ENCODE peak calls at places on chromosomes 11 and 22, in seven cellular contexts. I is HCT116, J is Panc1, M is GM12878, W is GM23338, Z is HepG2, A is K562. V is an unnamed sample. For H3K4me1, the result is how much of the 10 kb centered on the place peaks cover.

GRCh38 chr11:36002196-36002595 is 58.3 kb downstream of the LDLRAD3 start:
- ATAC-seq in M (no peak), I (no peak), J (no peak), Z (no peak), W (peak), A (no peak), V (no peak)

GRCh38 chr11:74923125-74923524 is 25.8 kb downstream of the XRRA1 start:
- ATAC-seq in J (no peak), W (no peak), M (no peak), I (no peak), A (no peak), Z (no peak), V (no peak)

GRCh38 chr11:63518548-63518947 is 12.7 kb downstream of the LGALS12 start:
- ATAC-seq in W (no peak), J (no peak), M (no peak), I (no peak), Z (no peak), A (peak), V (no peak)

GRCh38 chr11:69448471-69449284 is 32.8 kb upstream of the LINC01488 start:
- ATAC-seq in W (no peak), Z (no peak), I (no peak), M (no peak), J (no peak), A (no peak), V (no peak)

GRCh38 chr22:29040385-29041275 is 21.0 kb downstream of the C22orf31 start:
- ATAC-seq in A (peak), Z (peak), W (peak), I (peak), M (peak), J (peak), V (peak)

GRCh38 chr22:18985761-18986160 is 49.7 kb upstream of the PRODH start:
- ATAC-seq in Z (no peak), W (no peak), J (no peak), I (no peak), A (no peak), M (no peak), V (no peak)

GRCh38 chr22:22196018-22196533 is 48.5 kb upstream of the VPREB1 start:
- ATAC-seq in W (no peak), J (no peak), M (peak), Z (no peak), A (no peak), I (no peak), V (no peak)

GRCh38 chr11:112265659-112266409 is 5.2 kb upstream of the PLET1 start:
- ATAC-seq in Z (no peak), W (no peak), A (no peak), J (no peak), M (no peak), I (no peak), V (no peak)

GRCh38 chr11:62435741-62436485 is 17.1 kb downstream of the SCGB1A1 start:
- ATAC-seq in W (no peak), J (no peak), Z (peak), M (peak), I (no peak), A (peak), V (no peak)

GRCh38 chr22:35085621-35086020 is 19.7 kb downstream of the ISX start:
- ATAC-seq in A (no peak), M (no peak), Z (no peak), W (no peak), I (no peak), J (no peak), V (no peak)

GRCh38 chr11:115409691-115410220 is 94.5 kb downstream of the CADM1 start:
- ATAC-seq in M (no peak), J (no peak), W (peak), I (no peak), A (no peak), Z (peak), V (no peak)

GRCh38 chr11:64762277-64762915 is 2.6 kb upstream of the PYGM start:
- ATAC-seq in Z (no peak), I (peak), A (peak), W (peak), J (peak), M (peak), V (no peak)

GRCh38 chr11:125075900-125076317 is 12.8 kb downstream of the SLC37A2 start:
- ATAC-seq in J (no peak), M (no peak), I (no peak), W (peak), A (peak), Z (no peak), V (no peak)

GRCh38 chr11:40202569-40202968 is 1256.9 kb downstream of the LRRC4C start:
- ATAC-seq in M (no peak), Z (no peak), I (no peak), W (peak), J (no peak), A (no peak), V (no peak)

GRCh38 chr11:111531687-111532364 is 8.7 kb upstream of the LAYN start:
- ATAC-seq in I (peak), W (peak), J (peak), M (peak), A (peak), Z (no peak), V (no peak)

GRCh38 chr22:23282089-23282501 is 101.8 kb downstream of the BCR start:
- ATAC-seq in Z (no peak), M (no peak), J (peak), A (no peak), I (peak), W (no peak), V (peak)

GRCh38 chr11:112163875-112164521 is at the start of gene IL18:
- ATAC-seq in M (no peak), Z (no peak), J (peak), W (peak), A (peak), I (peak), V (peak)

GRCh38 chr11:113465786-113466185 is 9.4 kb downstream of the DRD2 start:
- ATAC-seq in I (no peak), W (no peak), M (no peak), A (no peak), J (no peak), Z (no peak), V (no peak)

GRCh38 chr11:77634724-77635123 is 2.9 kb downstream of the CLNS1A start:
- ATAC-seq in I (no peak), Z (no peak), W (no peak), M (no peak), J (no peak), A (peak), V (no peak)

GRCh38 chr11:27437824-27438594 is 34.6 kb downstream of the LGR4 start:
- ATAC-seq in Z (peak), J (peak), I (no peak), A (peak), M (no peak), W (no peak), V (no peak)

GRCh38 chr11:45423475-45424081 is 137.4 kb upstream of the SYT13 start:
- ATAC-seq in W (no peak), I (no peak), J (no peak), M (no peak), A (no peak), Z (no peak), V (no peak)

GRCh38 chr22:48021946-48022345 is 1259.5 kb downstream of the TBC1D22A start:
- ATAC-seq in I (no peak), Z (no peak), M (no peak), J (no peak), A (no peak), W (no peak), V (no peak)

GRCh38 chr11:10326080-10326964 is 21.4 kb downstream of the ADM start:
- ATAC-seq in I (peak), M (no peak), J (no peak), A (no peak), W (no peak), Z (peak), V (peak)

GRCh38 chr11:19691815-19692214 is 20.8 kb upstream of the NAV2 start:
- ATAC-seq in A (no peak), M (no peak), I (no peak), Z (no peak), W (no peak), J (no peak), V (no peak)

GRCh38 chr11:78310500-78310909 is 107.1 kb downstream of the GAB2 start:
- ATAC-seq in M (peak), J (no peak), W (no peak), A (no peak), Z (peak), I (no peak), V (peak)

GRCh38 chr22:17795661-17796548 is 21.6 kb upstream of the BID start:
- ATAC-seq in Z (no peak), A (no peak), I (no peak), M (peak), W (no peak), J (no peak), V (no peak)

GRCh38 chr11:67439321-67440228 is 2.1 kb upstream of the PTPRCAP start:
- ATAC-seq in M (no peak), J (peak), I (peak), Z (peak), W (peak), A (no peak), V (no peak)

GRCh38 chr11:133934599-133935550 is 21.9 kb downstream of the IGSF9B start:
- ATAC-seq in A (peak), M (no peak), Z (peak), J (no peak), W (no peak), I (peak), V (peak)

GRCh38 chr11:6855971-6856542 is 6.8 kb upstream of the OR10A2 start:
- ATAC-seq in J (peak), W (no peak), A (no peak), M (peak), I (peak), Z (no peak), V (no peak)

GRCh38 chr11:63445720-63446119 is 45.2 kb downstream of the PLAAT5 start:
- ATAC-seq in J (no peak), Z (no peak), W (no peak), I (no peak), A (no peak), M (no peak), V (no peak)

GRCh38 chr11:14253878-14254277 is 105.1 kb downstream of the RRAS2 start:
- ATAC-seq in M (no peak), I (no peak), Z (no peak), A (no peak), W (no peak), J (no peak), V (peak)

GRCh38 chr22:46728470-46728869 is 9.6 kb downstream of the CERK start:
- ATAC-seq in M (no peak), A (no peak), J (no peak), W (no peak), Z (no peak), I (no peak), V (no peak)

GRCh38 chr22:37140686-37141323 is 8.9 kb downstream of the IL2RB start:
- ATAC-seq in J (no peak), W (no peak), Z (no peak), A (no peak), I (no peak), M (no peak), V (no peak)

GRCh38 chr22:43889366-43890253 is 2.2 kb downstream of the PNPLA5 start:
- ATAC-seq in A (no peak), I (no peak), M (no peak), W (no peak), Z (no peak), J (peak), V (no peak)
- TF ChIP-seq CTCF in A (peak), I (peak), M (no peak), W (no peak), Z (peak), J (no peak), V (no peak)

GRCh38 chr11:94753630-94754029 is 14.5 kb upstream of the AMOTL1 start:
- ATAC-seq in Z (no peak), W (no peak), I (no peak), M (no peak), A (no peak), J (no peak), V (no peak)

GRCh38 chr11:94750319-94751215 is 17.6 kb upstream of the AMOTL1 start:
- ATAC-seq in M (no peak), Z (no peak), W (no peak), A (peak), I (no peak), J (no peak), V (peak)

GRCh38 chr11:94749367-94749766 is 18.8 kb upstream of the AMOTL1 start:
- ATAC-seq in M (no peak), I (no peak), J (no peak), A (no peak), W (no peak), Z (no peak), V (no peak)

GRCh38 chr11:94751806-94752205 is 16.4 kb upstream of the AMOTL1 start:
- ATAC-seq in M (no peak), Z (no peak), W (no peak), I (no peak), A (no peak), J (no peak), V (no peak)

DNA sequence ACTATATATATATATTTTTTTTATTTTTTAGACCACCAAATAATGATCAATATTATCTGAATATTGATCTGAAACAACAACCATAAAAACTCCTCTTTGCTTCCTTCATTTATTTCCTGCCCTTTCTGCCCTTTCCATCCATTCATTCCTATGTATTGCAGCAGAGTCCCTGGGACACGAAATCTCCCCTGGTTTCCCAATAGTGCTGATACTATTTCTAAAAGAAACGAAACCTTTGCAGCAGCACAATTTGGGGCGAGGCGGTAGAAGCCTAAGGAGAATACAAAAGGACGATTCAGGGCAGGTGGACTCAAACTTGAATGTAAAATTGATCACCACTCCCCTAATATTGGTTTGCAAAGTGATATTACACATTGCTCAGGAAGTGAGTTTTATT is 16.9 kb upstream of the AMOTL1 start:
- ATAC-seq in J (no peak), W (no peak), M (no peak), A (no peak), I (no peak), Z (no peak), V (peak)
- H3K4me1 ChIP-seq in J (under half), W (under half), M (under half), A (under half), I (under half), Z (under half), V (half or more)

GRCh38 chr11:980438-981365 is 55.0 kb downstream of the AP2A2 start:
- ATAC-seq in Z (peak), W (no peak), A (peak), I (no peak), M (no peak), J (no peak), V (no peak)
- TF ChIP-seq POLR2AphosphoS5 in Z (no peak), W (no peak), A (no peak), I (no peak), M (no peak), J (no peak), V (no peak)

DNA sequence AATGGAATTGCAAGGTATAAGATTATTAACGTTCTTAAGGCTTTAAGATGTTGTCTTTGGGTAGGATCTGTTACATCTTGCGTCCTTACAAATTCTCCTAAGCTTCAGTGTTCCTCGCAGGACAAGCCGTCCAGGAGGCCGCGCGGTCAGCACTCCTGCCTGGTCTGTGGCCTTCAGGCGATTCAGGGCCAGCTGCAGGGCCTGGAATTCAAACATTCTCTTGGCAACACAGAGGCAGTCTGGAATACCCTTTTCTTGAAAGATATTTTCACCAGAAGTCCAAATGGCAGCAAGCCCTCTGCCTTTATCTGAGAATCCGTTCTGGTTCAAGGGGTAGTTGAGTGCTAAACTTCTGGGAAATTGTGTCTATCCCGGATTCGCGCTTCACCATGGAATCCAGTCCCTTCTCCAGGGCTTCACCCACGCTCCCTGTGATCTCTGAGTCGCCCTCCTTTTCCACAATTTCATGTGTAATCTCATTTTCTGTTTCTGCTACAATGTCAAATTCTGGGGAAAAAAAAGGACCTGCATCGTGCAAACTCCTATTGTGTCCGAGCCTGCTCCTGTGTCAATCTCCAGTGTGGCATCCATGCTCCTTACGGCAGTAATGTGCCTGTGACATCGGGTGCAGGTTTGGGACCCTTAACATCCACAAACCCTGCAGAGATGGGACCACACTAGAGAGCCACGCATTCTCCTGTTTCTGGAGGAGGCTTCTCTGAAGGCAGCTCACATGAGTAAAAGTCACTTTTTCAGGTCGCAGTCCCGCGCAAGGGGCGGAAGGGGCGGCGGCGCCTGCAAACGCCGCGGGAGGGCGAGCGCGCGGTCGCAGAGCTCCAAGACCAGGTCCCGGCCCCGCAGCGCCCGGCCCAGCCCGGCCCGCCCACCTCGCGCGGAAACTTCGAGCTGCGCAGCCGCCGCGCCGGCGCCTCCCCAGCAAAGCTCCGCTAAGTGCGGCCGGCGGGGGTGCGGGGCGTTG is 25.3 kb upstream of the SORL1 start:
- ATAC-seq in Z (peak), W (peak), M (peak), J (peak), A (peak), I (peak), V (peak)
- TF ChIP-seq CTCF in Z (peak), W (no peak), M (peak), J (no peak), A (no peak), I (no peak), V (peak)

V was measured in gastroesophageal sphincter.